ENCODE peak calls at places on chromosomes 16 and 17, in eight cellular contexts. M is heart right ventricle; F is fibroblast of the aortic adventitia; I is dorsolateral prefrontal cortex; Z is uterus; O is vagina; G is CD4-positive, alpha-beta memory T cell; N is body of pancreas. K is an unnamed sample.

GRCh38 chr16:1434644-1435592 is 4.0 kb downstream of the PERCC1 start:
- DNase-seq in G (no peak), N (no peak), M (no peak), Z (no peak), F (no peak), I (no peak), O (no peak), K (no peak)

GRCh38 chr16:49486350-49486749 is 112.7 kb downstream of the C16orf78 start:
- DNase-seq in I (no peak), F (no peak), O (no peak), N (no peak), G (no peak), Z (no peak), M (no peak), K (no peak)

GRCh38 chr16:10552998-10553491 is 27.4 kb downstream of the EMP2 start:
- DNase-seq in Z (no peak), F (no peak), O (no peak), N (peak), M (peak), I (peak), G (peak), K (no peak)

GRCh38 chr17:62134397-62134796 is 69.3 kb upstream of the MED13 start:
- DNase-seq in Z (no peak), G (no peak), F (peak), N (no peak), O (no peak), M (no peak), I (no peak), K (no peak)

GRCh38 chr16:69114346-69114975 is 9.0 kb downstream of the HAS3 start:
- DNase-seq in N (no peak), F (no peak), M (no peak), I (no peak), Z (no peak), G (no peak), O (no peak), K (no peak)

GRCh38 chr17:27319536-27320221 is 25.8 kb downstream of the WSB1 start:
- DNase-seq in G (no peak), Z (peak), M (peak), I (peak), O (no peak), N (peak), F (peak), K (peak)

GRCh38 chr16:78137179-78137578 is 37.7 kb downstream of the WWOX start:
- DNase-seq in O (no peak), G (no peak), M (no peak), F (no peak), Z (no peak), N (no peak), I (no peak), K (no peak)

GRCh38 chr17:57408064-57408811 is 151.9 kb downstream of the MSI2 start:
- DNase-seq in G (peak), N (no peak), M (no peak), O (no peak), I (no peak), F (no peak), Z (no peak), K (no peak)

GRCh38 chr17:21548236-21548635 is 144.1 kb upstream of the KCNJ18 start:
- DNase-seq in F (peak), Z (no peak), I (no peak), N (no peak), O (no peak), G (no peak), M (no peak), K (no peak)

GRCh38 chr16:24845726-24846547 is at the start of gene SLC5A11:
- DNase-seq in N (no peak), I (peak), F (no peak), O (peak), G (no peak), Z (no peak), M (no peak), K (no peak)

GRCh38 chr16:53159781-53160436 is 105.1 kb downstream of the CHD9 start:
- DNase-seq in M (peak), F (peak), O (no peak), G (peak), I (no peak), Z (peak), N (no peak), K (no peak)

GRCh38 chr16:3456374-3456773 is 12.9 kb downstream of the NAA60 start:
- DNase-seq in G (no peak), I (no peak), M (peak), O (no peak), F (peak), N (no peak), Z (no peak), K (no peak)

GRCh38 chr17:47686661-47687327 is 7.2 kb upstream of the TBKBP1 start:
- DNase-seq in M (no peak), N (no peak), F (no peak), O (no peak), I (no peak), Z (no peak), G (no peak), K (no peak)

GRCh38 chr16:46908540-46909372 is 24.6 kb downstream of the GPT2 start:
- DNase-seq in G (peak), M (peak), Z (peak), F (peak), I (peak), N (peak), O (no peak), K (no peak)

GRCh38 chr16:55480228-55480655 is 1.2 kb downstream of the MMP2 start:
- DNase-seq in I (peak), O (peak), M (peak), F (peak), N (peak), Z (peak), G (no peak), K (peak)

GRCh38 chr17:75288784-75289121 is 480 bp downstream of the SLC25A19 start:
- DNase-seq in O (no peak), Z (no peak), N (no peak), F (no peak), G (no peak), I (no peak), M (no peak), K (no peak)

GRCh38 chr17:18256776-18257175 is 1.8 kb downstream of the FLII start:
- DNase-seq in O (no peak), Z (no peak), F (no peak), M (no peak), G (no peak), N (no peak), I (no peak), K (no peak)
- H3K4me3 ChIP-seq in O (peak), Z (no peak), F (peak), M (peak), G (peak), N (no peak), I (peak), K (peak)

GRCh38 chr16:58128721-58129096 is 472 bp downstream of the CFAP20 start:
- DNase-seq in M (no peak), G (no peak), O (no peak), F (no peak), Z (no peak), N (no peak), I (no peak), K (no peak)

GRCh38 chr16:58128181-58128631 is 975 bp downstream of the CFAP20 start:
- DNase-seq in G (no peak), F (no peak), M (no peak), N (no peak), Z (no peak), O (no peak), I (peak), K (no peak)

GRCh38 chr16:58127033-58127556 is 2.1 kb downstream of the CFAP20 start:
- DNase-seq in I (no peak), O (no peak), N (peak), Z (no peak), F (peak), M (no peak), G (peak), K (no peak)

GRCh38 chr16:58126451-58126968 is 2.7 kb downstream of the CFAP20 start:
- DNase-seq in Z (no peak), G (no peak), I (no peak), N (no peak), F (no peak), O (no peak), M (no peak), K (no peak)

DNA sequence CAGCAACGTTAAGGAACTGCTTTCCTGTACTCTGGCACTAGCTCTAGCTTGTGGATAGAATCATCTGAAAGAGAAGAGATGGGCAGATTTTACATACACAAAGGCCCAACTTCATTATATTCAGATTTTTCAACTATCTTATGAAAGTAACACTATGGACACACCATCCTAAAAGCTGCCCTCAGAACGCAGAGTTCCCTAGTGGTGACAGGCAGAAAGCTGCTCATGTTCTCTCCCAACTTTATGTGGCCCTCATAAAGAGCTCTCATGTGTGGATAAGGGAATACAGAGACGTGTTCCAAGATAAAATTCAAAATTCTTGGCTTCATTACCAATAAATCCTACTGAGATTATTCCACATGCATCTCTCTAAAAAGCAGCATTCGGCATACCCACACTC is 1.5 kb downstream of the CFAP20 start:
- DNase-seq in G (no peak), M (no peak), O (no peak), N (no peak), F (peak), Z (no peak), I (no peak), K (no peak)
- H3K4me3 ChIP-seq in G (peak), M (peak), O (peak), N (no peak), F (peak), Z (peak), I (peak), K (peak)

GRCh38 chr17:83119987-83120864 is 40.8 kb downstream of the METRNL start:
- DNase-seq in O (no peak), F (no peak), I (no peak), Z (no peak), G (no peak), M (no peak), N (no peak), K (no peak)
- H3K4me3 ChIP-seq in O (no peak), F (no peak), I (no peak), Z (no peak), G (no peak), M (no peak), N (no peak), K (no peak)

GRCh38 chr17:44004077-44004760 is at the start of gene NAGS:
- DNase-seq in G (peak), O (no peak), I (no peak), M (no peak), Z (no peak), N (no peak), F (no peak), K (no peak)
- H3K4me3 ChIP-seq in G (peak), O (peak), I (peak), M (peak), Z (peak), N (no peak), F (peak), K (peak)

GRCh38 chr16:165539-166374 is at the start of gene HBM:
- DNase-seq in F (no peak), N (no peak), O (no peak), Z (no peak), G (no peak), M (no peak), I (no peak), K (no peak)
- H3K4me3 ChIP-seq in F (no peak), N (no peak), O (no peak), Z (no peak), G (no peak), M (peak), I (peak), K (peak)

GRCh38 chr17:10733666-10734065 is 3.8 kb upstream of the TMEM220 start:
- DNase-seq in M (no peak), O (peak), N (no peak), Z (peak), I (no peak), F (no peak), G (no peak), K (peak)

GRCh38 chr17:10737786-10738185 is 8.0 kb upstream of the TMEM220 start:
- DNase-seq in N (no peak), Z (peak), F (no peak), I (no peak), O (peak), G (no peak), M (no peak), K (no peak)

GRCh38 chr17:10737168-10737622 is 7.4 kb upstream of the TMEM220 start:
- DNase-seq in F (peak), M (peak), I (peak), N (peak), G (peak), Z (peak), O (peak), K (no peak)

GRCh38 chr17:10735251-10735650 is 5.4 kb upstream of the TMEM220 start:
- DNase-seq in F (no peak), Z (peak), O (peak), I (no peak), G (no peak), N (no peak), M (no peak), K (no peak)

DNA sequence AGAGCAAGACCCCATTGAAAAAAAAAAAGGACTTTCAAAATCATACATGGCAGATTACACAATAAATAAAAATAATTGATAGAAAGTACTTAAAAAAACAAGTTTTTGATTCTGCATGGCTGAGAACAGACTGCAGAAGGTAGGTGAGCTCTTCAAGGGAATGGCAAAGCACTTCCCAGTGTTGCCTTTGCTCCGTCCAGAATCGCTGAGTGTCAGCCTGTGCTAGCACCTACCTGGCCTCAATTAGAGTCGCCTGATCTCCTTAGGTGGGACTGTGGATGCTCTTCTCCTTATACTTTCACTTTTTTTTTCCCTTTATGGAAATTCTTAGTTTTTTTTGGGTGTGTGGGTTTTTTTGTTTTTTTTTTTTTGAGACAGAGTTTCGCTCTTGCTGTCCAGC is 6.0 kb upstream of the TMEM220 start:
- DNase-seq in N (no peak), Z (peak), F (no peak), O (peak), M (no peak), I (no peak), G (no peak), K (no peak)
- H3K4me3 ChIP-seq in N (no peak), Z (no peak), F (no peak), O (no peak), M (no peak), I (no peak), G (no peak), K (no peak)

GRCh38 chr16:89172901-89173628 is 1.5 kb downstream of the CDH15 start:
- DNase-seq in F (no peak), N (no peak), M (no peak), G (no peak), Z (no peak), O (no peak), I (no peak), K (no peak)

GRCh38 chr16:89171216-89172170 is at the start of gene CDH15:
- DNase-seq in O (no peak), F (peak), G (peak), Z (peak), M (peak), I (peak), N (peak), K (no peak)

GRCh38 chr16:89170346-89171215 is 967 bp upstream of the CDH15 start:
- DNase-seq in O (no peak), Z (no peak), F (no peak), N (peak), I (no peak), G (no peak), M (no peak), K (no peak)

GRCh38 chr16:89173629-89173921 is 2.0 kb downstream of the CDH15 start:
- DNase-seq in G (no peak), Z (no peak), N (no peak), O (no peak), F (no peak), I (no peak), M (no peak), K (no peak)

GRCh38 chr16:89172171-89172900 is 788 bp downstream of the CDH15 start:
- DNase-seq in G (no peak), I (no peak), M (no peak), Z (no peak), F (no peak), O (no peak), N (no peak), K (no peak)
- H3K4me3 ChIP-seq in G (no peak), I (no peak), M (no peak), Z (no peak), F (no peak), O (no peak), N (no peak), K (no peak)

DNA sequence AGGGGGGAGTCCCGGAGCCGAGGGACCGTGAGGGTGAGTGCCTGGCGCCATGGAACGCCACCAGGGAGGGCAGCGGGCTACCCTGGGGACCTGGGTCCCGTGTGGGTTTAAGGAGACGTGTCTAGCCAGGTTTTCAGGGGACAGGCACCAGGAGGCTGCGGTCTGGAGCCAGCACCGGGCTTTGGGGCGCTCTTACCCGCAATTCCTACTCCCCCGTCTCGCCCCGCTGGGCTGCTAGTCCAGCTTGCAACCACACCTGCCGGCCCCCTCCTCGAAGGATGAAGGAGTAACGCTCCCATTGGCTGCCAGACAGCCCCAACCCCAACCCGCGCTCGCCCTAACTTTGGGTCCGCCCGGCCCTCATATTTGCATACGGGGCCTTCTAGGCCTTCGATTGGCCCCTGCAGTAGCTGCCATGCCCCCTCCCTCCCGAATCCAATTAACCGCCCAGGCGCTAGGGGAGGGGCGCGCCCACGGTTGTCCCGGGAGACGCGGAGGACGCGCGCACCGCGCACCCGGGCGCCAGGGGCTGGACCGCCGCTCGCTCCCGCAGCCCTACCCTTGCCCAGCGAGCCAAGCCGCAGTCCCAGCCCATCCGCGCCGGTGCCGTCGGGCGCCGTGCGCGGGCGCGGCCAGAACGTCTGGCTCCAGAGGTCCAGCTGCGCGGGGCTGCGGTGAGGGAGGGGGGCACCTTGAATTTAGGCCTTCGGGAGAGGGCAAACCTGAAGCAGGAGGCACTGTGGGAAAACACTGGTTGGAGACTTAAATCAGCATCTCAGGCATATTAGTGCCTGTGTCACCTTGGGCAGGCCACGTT is at the start of gene TTLL6:
- DNase-seq in M (peak), Z (peak), G (peak), N (peak), F (peak), O (no peak), I (peak), K (peak)
- H3K4me3 ChIP-seq in M (peak), Z (peak), G (peak), N (no peak), F (peak), O (peak), I (peak), K (peak)

K was measured in coronary artery.